ENCODE peak calls at places on chromosomes 6 and 20, in eight cellular contexts. J is AG10803, Y is GM13976, L is body of pancreas, G is HFF-Myc, M is glutamatergic neuron, F is MCF 10A, T is astrocyte of the spinal cord. X is an unnamed sample.

GRCh38 chr6:158769696-158770446 is 49.3 kb downstream of the EZR start:
- DNase-seq in T (peak), M (no peak), G (no peak), F (no peak), L (no peak), Y (no peak), J (no peak), X (no peak)

GRCh38 chr6:24883618-24884017 is 52.1 kb downstream of the RIPOR2 start:
- DNase-seq in L (no peak), T (peak), G (peak), F (no peak), J (peak), Y (no peak), M (no peak), X (no peak)

GRCh38 chr6:110054664-110055386 is 76.7 kb downstream of the GPR6 start:
- DNase-seq in Y (no peak), F (no peak), J (no peak), T (no peak), G (no peak), L (no peak), M (no peak), X (no peak)

GRCh38 chr6:21348462-21349195 is 244.9 kb upstream of the SOX4 start:
- DNase-seq in F (no peak), M (peak), L (no peak), Y (no peak), T (peak), J (peak), G (no peak), X (no peak)

GRCh38 chr6:105893741-105894140 is 192.4 kb upstream of the PRDM1 start:
- DNase-seq in M (no peak), G (no peak), F (no peak), L (peak), J (no peak), Y (no peak), T (no peak), X (no peak)

GRCh38 chr6:168574699-168575195 is 133.8 kb downstream of the SMOC2 start:
- DNase-seq in M (no peak), G (no peak), Y (no peak), J (no peak), F (no peak), L (no peak), T (no peak), X (no peak)

GRCh38 chr20:2379511-2380229 is 1.0 kb upstream of the TGM6 start:
- DNase-seq in G (no peak), F (no peak), J (no peak), T (no peak), Y (no peak), L (no peak), M (no peak), X (no peak)

GRCh38 chr6:44701637-44702101 is 314.2 kb downstream of the CDC5L start:
- DNase-seq in J (peak), G (no peak), L (no peak), Y (no peak), M (no peak), T (peak), F (no peak), X (no peak)

GRCh38 chr20:41900292-41900691 is 282.1 kb upstream of the CHD6 start:
- DNase-seq in L (no peak), Y (no peak), F (no peak), J (no peak), G (no peak), M (no peak), T (no peak), X (no peak)

GRCh38 chr20:43563429-43563828 is 4.6 kb downstream of the SGK2 start:
- DNase-seq in L (no peak), J (no peak), F (no peak), T (no peak), G (no peak), M (no peak), Y (no peak), X (peak)
- TF ChIP-seq CTCF in L (no peak), J (no peak), F (no peak), T (peak), G (no peak), M (no peak), Y (no peak), X (peak)

DNA sequence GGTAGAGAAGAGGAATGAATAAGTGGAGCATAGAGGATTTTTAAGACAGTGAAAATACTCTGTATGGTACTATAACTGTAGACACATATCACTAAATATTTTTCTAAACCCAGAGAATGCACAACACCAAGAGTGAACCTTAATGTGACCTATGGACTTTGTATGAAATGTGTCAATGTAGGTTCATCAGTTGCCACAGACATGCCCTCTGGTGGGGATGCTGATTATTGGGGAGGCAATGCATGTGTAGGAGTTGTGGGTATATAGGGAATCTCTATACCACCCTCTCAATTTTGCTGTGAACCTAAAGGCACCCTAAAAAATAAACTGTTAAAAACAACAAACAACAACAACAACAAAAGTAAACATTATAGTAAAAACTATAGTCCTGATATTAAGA is 293.7 kb downstream of the RNF144B start:
- DNase-seq in F (peak), L (no peak), M (no peak), J (no peak), G (no peak), T (no peak), Y (no peak), X (no peak)
- TF ChIP-seq CTCF in F (no peak), L (no peak), M (no peak), J (peak), G (no peak), T (peak), Y (no peak), X (no peak)

GRCh38 chr20:46588532-46589509 is 38.4 kb upstream of the OCSTAMP start:
- DNase-seq in F (no peak), Y (peak), J (no peak), T (no peak), L (peak), M (no peak), G (no peak), X (peak)

GRCh38 chr20:46590453-46590852 is 40.0 kb upstream of the OCSTAMP start:
- DNase-seq in J (no peak), Y (no peak), T (no peak), G (no peak), L (no peak), M (no peak), F (no peak), X (no peak)

GRCh38 chr20:46587986-46588385 is 37.5 kb upstream of the OCSTAMP start:
- DNase-seq in F (no peak), Y (no peak), G (no peak), M (no peak), J (no peak), L (no peak), T (no peak), X (no peak)

GRCh38 chr20:46594725-46595124 is 44.3 kb upstream of the OCSTAMP start:
- DNase-seq in T (no peak), J (no peak), Y (no peak), G (no peak), M (no peak), F (no peak), L (no peak), X (no peak)

DNA sequence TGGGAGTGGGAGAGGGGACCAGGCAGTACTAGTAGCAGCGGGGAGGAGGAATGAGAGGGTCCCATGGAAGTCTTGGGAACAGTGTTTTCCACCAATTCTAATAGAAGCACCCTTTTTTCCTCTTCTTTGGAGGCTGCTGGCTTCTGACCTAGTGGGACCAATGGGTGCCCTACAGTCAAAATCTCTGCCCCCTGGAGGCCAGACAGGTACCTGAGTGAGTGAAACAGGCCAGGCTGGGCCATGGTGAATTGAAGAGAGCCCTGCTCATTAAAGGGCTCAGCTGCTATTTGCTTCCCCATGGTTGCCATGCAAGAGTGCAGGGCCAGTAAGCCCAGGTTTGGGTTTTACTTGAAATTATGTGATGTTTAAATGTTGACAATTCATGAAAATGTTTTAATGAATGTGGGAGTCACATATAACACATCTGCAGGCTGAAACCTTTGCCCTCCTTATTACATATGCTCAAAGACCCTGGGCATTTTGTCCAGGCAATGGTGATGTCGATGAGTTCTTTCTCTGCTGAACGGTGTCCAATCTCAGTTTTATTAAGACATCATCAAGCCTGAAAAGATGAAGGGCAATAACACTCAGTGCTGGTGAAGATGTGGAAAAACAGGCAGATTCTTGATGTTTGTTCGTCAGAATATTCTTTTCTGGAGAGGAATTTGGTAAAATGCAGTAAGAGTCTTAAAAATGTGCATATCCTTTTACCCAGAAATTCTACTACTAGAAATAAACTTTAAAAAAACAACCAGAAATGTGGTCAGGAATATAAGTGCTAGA is 42.3 kb upstream of the OCSTAMP start:
- DNase-seq in G (no peak), T (no peak), M (no peak), Y (no peak), F (peak), J (no peak), L (no peak), X (no peak)
- TF ChIP-seq CTCF in G (peak), T (no peak), M (no peak), Y (peak), F (no peak), J (peak), L (no peak), X (no peak)

DNA sequence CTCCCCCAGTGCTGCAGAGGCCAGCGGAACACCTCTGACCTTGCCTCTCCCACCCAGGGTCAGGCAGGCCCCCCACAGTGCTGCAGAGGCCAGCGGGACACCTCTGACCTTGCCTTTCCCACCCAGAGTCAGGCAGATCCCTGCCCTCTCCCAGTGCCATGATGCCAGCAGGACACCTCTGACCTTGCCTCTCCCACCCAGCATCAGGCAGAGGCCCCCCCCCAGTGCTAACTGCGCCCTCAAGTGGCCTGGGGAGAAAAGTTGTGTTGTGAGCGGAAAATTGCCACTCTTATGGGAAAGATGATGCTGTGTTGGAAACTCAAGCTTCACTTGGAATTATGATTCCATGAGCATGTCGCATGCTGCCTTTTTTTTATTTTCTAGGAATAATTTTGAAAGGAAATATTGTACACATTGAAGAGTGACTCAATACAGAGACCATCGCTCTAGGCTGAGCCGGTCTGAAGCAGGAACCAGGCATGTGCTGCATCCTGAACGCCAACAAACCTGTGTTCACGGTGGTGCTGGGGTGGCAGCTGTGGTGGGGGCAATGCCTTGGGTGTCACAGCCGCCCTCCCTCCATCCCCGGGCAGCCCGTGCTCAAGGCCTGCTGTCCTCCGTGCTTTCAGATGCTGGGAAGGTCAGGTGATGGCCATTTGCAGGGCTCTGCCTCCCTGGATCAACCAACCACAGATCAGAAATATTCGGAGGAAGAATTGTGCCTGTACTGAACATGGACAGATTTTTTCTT is 98.6 kb downstream of the CDH4 start:
- DNase-seq in M (no peak), J (no peak), Y (no peak), L (no peak), F (no peak), G (no peak), T (no peak), X (no peak)
- TF ChIP-seq CTCF in M (peak), J (no peak), Y (no peak), L (no peak), F (no peak), G (peak), T (peak), X (no peak)